ENCODE peak calls at places on chromosome 12, in four cellular contexts. M is adrenal gland, E is stomach, K is uterus. R is an unnamed sample.

GRCh38 chr12:80946591-80946990 is 8.9 kb upstream of the LIN7A start:
- DNase-seq in E (no peak), K (no peak), M (no peak), R (no peak)

GRCh38 chr12:26697217-26697616 is 135.8 kb downstream of the ITPR2 start:
- DNase-seq in M (no peak), E (no peak), K (no peak), R (no peak)

GRCh38 chr12:126582231-126582630 is 1517.0 kb downstream of the AACS start:
- DNase-seq in E (no peak), K (no peak), M (no peak), R (peak)

GRCh38 chr12:70719672-70720420 is 82.6 kb upstream of the PTPRB start:
- DNase-seq in M (peak), E (no peak), K (no peak), R (no peak)

GRCh38 chr12:77894548-77894947 is 63.9 kb downstream of the NAV3 start:
- DNase-seq in M (no peak), E (no peak), K (no peak), R (no peak)

GRCh38 chr12:93783827-93784226 is 106.7 kb downstream of the CRADD start:
- DNase-seq in K (no peak), E (no peak), M (peak), R (no peak)

GRCh38 chr12:80195143-80195726 is 95.9 kb downstream of the OTOGL start:
- DNase-seq in M (peak), E (no peak), K (no peak), R (no peak)

GRCh38 chr12:65810036-65810435 is 14.2 kb upstream of the HMGA2 start:
- DNase-seq in K (no peak), M (no peak), E (no peak), R (no peak)

GRCh38 chr12:88339254-88339949 is 197.3 kb downstream of the TMTC3 start:
- DNase-seq in E (no peak), K (no peak), M (no peak), R (no peak)

DNA sequence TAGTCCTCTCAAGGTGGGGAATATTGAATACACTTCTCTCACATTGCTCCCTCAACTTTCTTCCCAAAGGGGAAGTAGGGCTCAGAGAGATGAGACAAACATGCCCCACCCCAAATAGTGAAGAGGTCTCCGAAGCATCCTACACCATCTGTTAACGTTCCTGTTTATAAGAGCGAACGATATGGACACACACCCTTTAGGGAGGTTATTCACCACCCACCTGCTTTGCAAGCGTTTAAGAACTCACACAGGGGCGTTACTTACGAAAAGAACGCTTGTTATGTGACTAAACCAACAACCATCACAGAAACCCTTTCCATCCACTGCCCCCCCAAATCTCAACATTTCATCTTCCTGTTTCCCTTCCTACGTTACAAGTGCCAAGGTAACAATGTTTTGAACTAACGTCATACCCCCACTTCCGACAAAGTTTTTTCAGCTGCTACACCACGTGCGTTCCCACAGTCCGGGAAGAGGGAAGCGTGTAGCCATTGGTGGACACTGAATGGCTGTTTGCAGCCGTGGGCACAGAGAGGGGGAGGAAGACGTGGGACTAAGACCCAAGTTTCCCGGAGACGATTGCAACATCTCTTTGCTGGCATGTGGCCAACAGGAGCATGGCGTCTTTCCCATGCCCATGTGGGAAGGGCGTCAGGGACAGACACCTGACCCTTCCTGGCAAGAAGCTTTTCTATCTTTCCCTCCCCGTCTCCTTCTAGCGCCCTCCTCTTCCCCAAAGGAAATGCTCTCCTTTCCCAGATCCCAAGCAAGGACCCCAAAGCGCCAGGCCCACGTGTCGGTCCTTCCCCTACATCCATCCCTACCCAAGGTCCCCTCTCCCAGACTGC is 1.2 kb downstream of the YBX3 start:
- DNase-seq in M (peak), K (peak), E (peak), R (peak)
- TF ChIP-seq POLR2A in M (no peak), K (peak), E (peak), R (peak)

GRCh38 chr12:6567824-6568617 is at the start of gene NOP2:
- DNase-seq in K (peak), E (peak), M (peak), R (peak)
- TF ChIP-seq POLR2A in K (peak), E (peak), M (peak), R (peak)

GRCh38 chr12:111407371-111408115 is 1.8 kb downstream of the SH2B3 start:
- DNase-seq in K (no peak), M (no peak), E (no peak), R (no peak)

GRCh38 chr12:111405149-111405855 is 421 bp upstream of the SH2B3 start:
- DNase-seq in K (peak), M (peak), E (peak), R (peak)

GRCh38 chr12:111405856-111406473 is at the start of gene SH2B3:
- DNase-seq in K (peak), E (no peak), M (peak), R (no peak)

GRCh38 chr12:111406474-111407370 is 999 bp downstream of the SH2B3 start:
- DNase-seq in E (no peak), K (no peak), M (peak), R (no peak)

GRCh38 chr12:111404362-111405148 is 1.2 kb upstream of the SH2B3 start:
- DNase-seq in M (peak), K (peak), E (no peak), R (no peak)
- TF ChIP-seq POLR2A in M (no peak), K (no peak), E (no peak), R (no peak)

GRCh38 chr12:121794532-121795028 is 1.1 kb upstream of the RHOF start:
- DNase-seq in M (peak), K (peak), E (no peak), R (no peak)
- TF ChIP-seq POLR2A in M (no peak), K (no peak), E (no peak), R (no peak)

GRCh38 chr12:123096159-123096558 is 54.7 kb downstream of the PITPNM2 start:
- DNase-seq in E (no peak), K (no peak), M (no peak), R (no peak)

GRCh38 chr12:123099556-123100192 is 51.2 kb downstream of the PITPNM2 start:
- DNase-seq in K (no peak), M (no peak), E (no peak), R (no peak)

GRCh38 chr12:123098780-123099179 is 52.1 kb downstream of the PITPNM2 start:
- DNase-seq in K (no peak), E (no peak), M (no peak), R (no peak)

GRCh38 chr12:123095074-123095694 is 55.7 kb downstream of the PITPNM2 start:
- DNase-seq in E (no peak), M (no peak), K (no peak), R (no peak)

DNA sequence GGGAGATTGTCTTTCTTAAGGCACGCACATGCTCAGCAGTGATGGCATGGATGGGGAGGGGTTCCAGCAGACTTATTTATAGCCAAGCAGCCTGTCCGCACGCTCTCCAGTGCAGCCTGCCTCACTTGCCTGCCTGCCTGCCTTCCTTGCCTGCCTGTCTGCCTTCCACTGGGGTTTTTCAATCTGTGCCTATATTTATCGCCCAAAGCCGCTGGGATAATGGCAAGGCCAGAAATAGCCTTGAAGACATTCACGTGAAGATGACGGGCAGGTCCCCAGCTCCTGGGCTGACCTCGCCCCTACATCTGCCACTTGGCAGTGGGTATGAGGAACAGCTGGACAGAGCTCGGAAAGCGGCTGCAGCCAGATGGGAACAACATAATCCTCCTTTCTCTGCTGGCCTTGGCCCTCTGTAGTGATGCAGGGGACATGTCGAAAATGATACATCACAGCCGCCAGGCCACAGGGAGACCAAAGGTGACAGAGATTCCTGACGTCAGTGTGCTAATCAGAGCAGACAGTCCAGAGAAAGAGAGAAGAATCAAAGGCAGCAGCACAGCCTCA is 53.3 kb downstream of the PITPNM2 start:
- DNase-seq in E (peak), K (no peak), M (peak), R (no peak)
- TF ChIP-seq POLR2A in E (no peak), K (no peak), M (no peak), R (no peak)

DNA sequence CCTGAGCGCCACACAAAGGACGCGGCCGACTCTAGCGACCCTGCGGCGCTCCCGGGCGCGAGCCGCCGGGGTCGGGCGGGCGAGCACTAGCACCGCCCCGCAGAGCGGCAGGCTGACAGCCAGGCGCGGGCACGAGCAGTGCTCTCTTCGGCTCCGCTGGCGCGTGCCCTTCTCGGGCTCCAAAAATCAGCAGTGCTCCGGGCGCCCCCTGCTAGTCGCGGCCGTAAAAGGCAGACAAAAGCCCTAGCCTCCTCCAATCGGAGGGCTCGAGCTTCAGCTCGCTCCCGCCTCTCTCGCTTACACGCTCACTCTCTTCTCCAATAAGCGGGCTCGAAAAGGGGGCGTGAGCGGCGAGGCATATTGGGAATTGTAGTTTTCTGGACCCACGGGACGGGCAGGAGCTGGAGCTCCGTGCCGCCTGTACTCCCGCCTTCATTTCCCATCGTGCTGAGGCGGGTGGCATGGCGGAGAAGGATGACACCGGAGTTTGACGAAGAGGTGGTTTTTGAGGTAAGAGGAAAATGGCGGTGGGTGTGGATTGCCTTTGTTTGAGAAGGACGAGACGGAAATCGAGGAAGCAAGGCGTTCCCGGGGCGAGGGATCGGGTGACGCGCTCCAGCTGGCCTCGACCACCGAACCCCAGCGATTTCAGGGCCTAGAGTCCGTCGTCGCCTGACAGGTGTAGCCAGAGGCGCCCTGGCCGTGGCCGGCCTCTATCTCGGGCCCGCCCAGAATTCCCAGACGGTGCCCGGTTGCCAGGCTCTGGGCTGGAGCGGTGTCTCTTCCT is at the start of the genes FGD6 and VEZT:
- DNase-seq in M (peak), E (peak), K (peak), R (peak)
- TF ChIP-seq POLR2A in M (peak), E (no peak), K (peak), R (peak)

GRCh38 chr12:76081909-76082308 is 2.6 kb downstream of the NAP1L1 start:
- DNase-seq in E (no peak), M (no peak), K (no peak), R (no peak)

GRCh38 chr12:76085159-76085868 is 829 bp upstream of the NAP1L1 start:
- DNase-seq in M (peak), E (no peak), K (no peak), R (no peak)

GRCh38 chr12:76083246-76083735 is 1.2 kb downstream of the NAP1L1 start:
- DNase-seq in E (no peak), M (no peak), K (no peak), R (no peak)

GRCh38 chr12:76084277-76085158 is at the start of gene NAP1L1:
- DNase-seq in K (peak), E (peak), M (peak), R (peak)

GRCh38 chr12:76083761-76084276 is 666 bp downstream of the NAP1L1 start:
- DNase-seq in E (peak), K (peak), M (peak), R (peak)
- TF ChIP-seq POLR2A in E (no peak), K (no peak), M (no peak), R (peak)

GRCh38 chr12:3073438-3074255 is 3.5 kb upstream of the TSPAN9 start:
- DNase-seq in K (peak), E (peak), M (peak), R (peak)

GRCh38 chr12:3078086-3078820 is 1.1 kb downstream of the TSPAN9 start:
- DNase-seq in K (no peak), M (no peak), E (no peak), R (no peak)

GRCh38 chr12:3075315-3075714 is 1.9 kb upstream of the TSPAN9 start:
- DNase-seq in M (no peak), K (no peak), E (no peak), R (no peak)

GRCh38 chr12:3077572-3078081 is 448 bp downstream of the TSPAN9 start:
- DNase-seq in E (peak), K (peak), M (peak), R (no peak)

GRCh38 chr12:3076730-3077571 is at the start of gene TSPAN9:
- DNase-seq in E (peak), M (peak), K (peak), R (peak)
- TF ChIP-seq POLR2A in E (no peak), M (peak), K (peak), R (peak)

DNA sequence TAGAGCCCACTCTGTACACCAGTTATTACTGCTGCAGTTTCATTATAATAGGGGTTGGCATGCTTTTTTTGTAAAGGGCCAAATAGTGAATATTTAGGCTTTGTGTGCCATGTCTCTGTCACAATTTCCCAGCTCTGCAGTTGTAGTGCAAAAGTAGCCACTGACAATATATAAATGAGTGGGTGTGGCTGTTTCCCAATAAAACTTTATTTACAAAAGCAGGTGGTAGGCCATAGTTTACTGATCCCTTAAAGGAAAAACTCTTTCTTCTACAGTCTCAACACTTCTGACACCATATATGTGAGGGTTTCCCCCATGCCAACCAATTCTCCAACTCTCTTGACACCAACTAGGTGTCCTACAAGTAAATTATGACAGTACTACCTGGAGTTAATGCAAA is 110.2 kb upstream of the NAP1L1 start:
- DNase-seq in K (no peak), M (no peak), E (no peak), R (no peak)
- TF ChIP-seq POLR2A in K (no peak), M (no peak), E (no peak), R (no peak)

GRCh38 chr12:49557187-49557916 is 10.6 kb downstream of the MCRS1 start:
- DNase-seq in M (no peak), K (no peak), E (no peak), R (no peak)
- TF ChIP-seq POLR2A in M (no peak), K (no peak), E (no peak), R (no peak)